ENCODE peak calls at places on chromosomes 3 and 15, in seven cellular contexts. U is brain microvascular endothelial cell, Q is ovary, G is hepatocyte, C is endodermal cell, T is OCI-LY7, O is RWPE1. H is an unnamed sample.

GRCh38 chr15:29059871-29060640 is 174.3 kb downstream of the APBA2 start:
- DNase-seq in U (no peak), Q (no peak), G (no peak), C (no peak), T (no peak), O (no peak), H (no peak)

GRCh38 chr3:94101860-94102259 is 39.0 kb downstream of the NSUN3 start:
- DNase-seq in U (no peak), Q (no peak), G (no peak), C (no peak), T (peak), O (no peak), H (no peak)

GRCh38 chr3:31170932-31171670 is 276.6 kb upstream of the GADL1 start:
- DNase-seq in U (peak), Q (no peak), G (no peak), C (no peak), T (no peak), O (no peak), H (no peak)

GRCh38 chr3:139111392-139112229 is 66.9 kb upstream of the PRR23C start:
- DNase-seq in U (peak), Q (peak), G (peak), C (peak), T (peak), O (peak), H (peak)

GRCh38 chr3:149037684-149038083 is 46.3 kb downstream of the GYG1 start:
- DNase-seq in U (no peak), Q (no peak), G (no peak), C (no peak), T (no peak), O (no peak), H (no peak)

GRCh38 chr15:99442268-99442897 is 123.4 kb upstream of the MEF2A start:
- DNase-seq in U (peak), Q (peak), G (peak), C (peak), T (no peak), O (peak), H (peak)

GRCh38 chr3:87848003-87848402 is 210.8 kb downstream of the CGGBP1 start:
- DNase-seq in U (no peak), Q (no peak), G (no peak), C (no peak), T (no peak), O (no peak), H (no peak)

GRCh38 chr3:88000853-88001252 is 58.0 kb downstream of the CGGBP1 start:
- DNase-seq in U (no peak), Q (no peak), G (peak), C (peak), T (peak), O (no peak), H (no peak)

GRCh38 chr3:148648685-148649352 is 48.9 kb upstream of the AGTR1 start:
- DNase-seq in U (peak), Q (no peak), G (no peak), C (no peak), T (no peak), O (no peak), H (no peak)

GRCh38 chr3:173894-174293 is 22.7 kb upstream of the CHL1 start:
- DNase-seq in U (no peak), Q (no peak), G (no peak), C (no peak), T (no peak), O (no peak), H (no peak)

GRCh38 chr3:152302521-152303021 is 33.8 kb downstream of the MBNL1 start:
- DNase-seq in U (peak), Q (peak), G (peak), C (no peak), T (no peak), O (no peak), H (no peak)

GRCh38 chr15:55654541-55654940 is 66.4 kb upstream of the PYGO1 start:
- DNase-seq in U (peak), Q (no peak), G (no peak), C (no peak), T (no peak), O (no peak), H (no peak)

GRCh38 chr15:75366163-75366562 is 2.2 kb downstream of the MAN2C1 start:
- DNase-seq in U (no peak), Q (no peak), G (no peak), C (peak), T (no peak), O (no peak), H (no peak)

GRCh38 chr15:93212578-93212977 is 123.6 kb upstream of the RGMA start:
- DNase-seq in U (no peak), Q (no peak), G (no peak), C (no peak), T (no peak), O (no peak), H (no peak)

GRCh38 chr3:144121661-144122060 is 150.0 kb downstream of the DIPK2A start:
- DNase-seq in U (no peak), Q (no peak), G (no peak), C (no peak), T (no peak), O (no peak), H (no peak)

GRCh38 chr3:117600666-117601065 is 891.1 kb downstream of the TUSC7 start:
- DNase-seq in U (no peak), Q (no peak), G (no peak), C (no peak), T (no peak), O (no peak), H (no peak)

GRCh38 chr3:160921020-160921635 is 165.1 kb downstream of the PPM1L start:
- DNase-seq in U (peak), Q (no peak), G (peak), C (peak), T (peak), O (peak), H (peak)

GRCh38 chr3:146133436-146133835 is 27.5 kb downstream of the PLOD2 start:
- DNase-seq in U (no peak), Q (no peak), G (no peak), C (no peak), T (no peak), O (no peak), H (no peak)

GRCh38 chr3:177357352-177358084 is 160.2 kb upstream of the TBL1XR1 start:
- DNase-seq in U (peak), Q (no peak), G (peak), C (peak), T (peak), O (peak), H (no peak)

GRCh38 chr3:128133273-128133883 is 9.8 kb upstream of the RUVBL1 start:
- DNase-seq in U (peak), Q (no peak), G (peak), C (peak), T (peak), O (no peak), H (peak)

GRCh38 chr3:39668420-39668819 is 141.0 kb upstream of the MYRIP start:
- DNase-seq in U (peak), Q (no peak), G (peak), C (peak), T (peak), O (peak), H (no peak)

GRCh38 chr15:89898628-89899302 is 5.0 kb upstream of the AP3S2 start:
- DNase-seq in U (peak), Q (no peak), G (peak), C (peak), T (peak), O (peak), H (peak)

GRCh38 chr3:25783661-25784512 is 644 bp upstream of the NGLY1 start:
- DNase-seq in U (peak), Q (no peak), G (peak), C (peak), T (peak), O (peak), H (peak)

GRCh38 chr15:57923750-57924149 is 141.8 kb downstream of the ALDH1A2 start:
- DNase-seq in U (no peak), Q (no peak), G (no peak), C (no peak), T (no peak), O (no peak), H (no peak)

GRCh38 chr3:56355570-56356185 is 112.6 kb downstream of the ERC2 start:
- DNase-seq in U (no peak), Q (no peak), G (no peak), C (peak), T (no peak), O (no peak), H (no peak)

GRCh38 chr3:177358085-177358967 is 161.0 kb upstream of the TBL1XR1 start:
- DNase-seq in U (peak), Q (peak), G (peak), C (peak), T (peak), O (peak), H (peak)

GRCh38 chr15:35912196-35912595 is 366.2 kb upstream of the DPH6 start:
- DNase-seq in U (peak), Q (no peak), G (peak), C (no peak), T (no peak), O (no peak), H (no peak)

GRCh38 chr3:42036483-42036823 is 54.7 kb upstream of the TRAK1 start:
- DNase-seq in U (peak), Q (no peak), G (peak), C (no peak), T (no peak), O (peak), H (no peak)

GRCh38 chr15:92664178-92664900 is 8.8 kb upstream of the FAM174B start:
- DNase-seq in U (no peak), Q (no peak), G (no peak), C (peak), T (no peak), O (no peak), H (no peak)

GRCh38 chr3:16374047-16375019 is 109.3 kb downstream of the OXNAD1 start:
- DNase-seq in U (no peak), Q (no peak), G (no peak), C (no peak), T (peak), O (no peak), H (no peak)

GRCh38 chr3:132255041-132255745 is 62.0 kb upstream of the ACP3 start:
- DNase-seq in U (peak), Q (no peak), G (peak), C (no peak), T (no peak), O (peak), H (no peak)

GRCh38 chr3:120025520-120025919 is 68.7 kb downstream of the GSK3B start:
- DNase-seq in U (no peak), Q (no peak), G (no peak), C (no peak), T (no peak), O (no peak), H (no peak)

GRCh38 chr3:186042521-186043202 is 66.2 kb downstream of the ETV5 start:
- DNase-seq in U (no peak), Q (no peak), G (no peak), C (no peak), T (no peak), O (no peak), H (no peak)

GRCh38 chr15:34436956-34437442 is 609 bp downstream of the GOLGA8A start:
- DNase-seq in U (no peak), Q (peak), G (peak), C (peak), T (no peak), O (peak), H (peak)

GRCh38 chr3:143653493-143653892 is 194.8 kb downstream of the SLC9A9 start:
- DNase-seq in U (no peak), Q (no peak), G (no peak), C (no peak), T (no peak), O (no peak), H (no peak)

GRCh38 chr3:184249412-184250166 is at the start of gene EEF1AKMT4:
- DNase-seq in U (peak), Q (peak), G (peak), C (peak), T (peak), O (peak), H (peak)

GRCh38 chr3:43247556-43248186 is 38.7 kb upstream of the SNRK start:
- DNase-seq in U (no peak), Q (no peak), G (no peak), C (no peak), T (no peak), O (no peak), H (no peak)

GRCh38 chr3:60594025-60594424 is 657.2 kb downstream of the FHIT start:
- DNase-seq in U (peak), Q (peak), G (peak), C (no peak), T (no peak), O (peak), H (no peak)

DNA sequence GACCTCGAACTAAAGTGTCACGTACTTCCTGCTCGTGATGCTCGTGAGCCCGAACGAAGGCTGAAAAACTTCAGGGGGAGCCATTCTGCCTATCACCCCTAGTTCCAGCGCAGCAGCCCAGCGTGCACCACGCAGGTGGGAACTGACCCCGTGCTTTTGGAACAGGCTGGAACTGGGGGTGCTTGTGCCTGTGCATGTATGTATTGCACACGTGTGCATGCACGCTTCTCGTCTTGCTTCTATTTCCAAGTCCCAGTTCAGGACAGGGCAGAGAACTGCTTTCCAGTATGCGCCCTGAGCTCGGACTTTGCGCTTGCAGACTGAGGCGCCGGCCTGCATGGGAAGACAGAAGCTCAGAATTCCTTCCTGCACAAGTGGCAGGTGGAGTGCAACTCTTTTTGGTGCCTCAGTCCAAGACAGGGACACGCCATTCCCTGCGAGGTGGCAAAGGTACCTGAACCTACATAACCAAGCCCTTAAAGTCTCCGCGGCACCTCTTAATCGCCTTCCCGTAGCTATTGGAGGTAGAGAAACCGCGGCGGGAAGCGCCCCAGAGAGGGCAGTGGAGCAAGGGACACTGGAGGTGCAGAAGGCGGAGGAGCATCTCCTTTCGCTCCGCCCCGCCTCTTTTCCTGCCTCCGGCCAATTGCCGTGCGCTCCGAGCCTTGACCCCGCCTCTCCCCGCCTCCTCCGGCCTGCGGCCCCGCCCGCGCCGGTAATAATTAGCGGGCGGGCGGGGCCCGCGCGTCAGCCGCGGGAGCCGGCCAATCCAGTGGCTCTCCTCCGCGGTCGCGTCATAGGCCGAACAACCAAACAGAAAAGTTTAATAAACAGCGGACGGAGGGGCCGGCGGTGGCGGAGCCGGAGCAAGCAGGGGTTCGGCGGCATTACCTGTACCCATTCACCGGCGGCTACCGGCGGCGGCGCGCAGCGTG is at the start of gene ZFAND6:
- DNase-seq in U (peak), Q (peak), G (peak), C (peak), T (peak), O (peak), H (peak)
- TF ChIP-seq CTCF in U (peak), Q (no peak), G (no peak), C (peak), T (peak), O (no peak), H (no peak)

DNA sequence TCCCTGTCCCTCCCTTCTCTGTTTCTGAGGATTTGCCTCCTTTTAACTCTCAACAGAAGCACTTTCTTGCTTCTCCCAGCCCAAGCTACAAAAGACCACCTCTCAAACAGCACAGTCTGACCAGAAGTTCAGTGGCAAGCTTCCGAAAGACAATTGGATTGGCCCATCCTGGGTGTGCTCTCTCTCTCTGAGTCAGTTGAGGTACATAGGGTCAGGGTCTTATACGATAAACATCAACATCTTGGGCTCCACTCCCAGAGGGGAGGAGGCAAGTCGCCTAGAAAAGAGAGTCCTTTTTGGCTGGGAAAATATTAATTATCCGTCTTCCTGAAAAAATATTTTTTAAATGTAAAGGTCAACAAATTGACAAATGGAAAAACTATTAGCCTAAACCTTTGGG is 155.8 kb downstream of the TMCO5A start:
- DNase-seq in U (no peak), Q (no peak), G (no peak), C (no peak), T (no peak), O (no peak), H (no peak)
- H3K27ac ChIP-seq in U (no peak), Q (no peak), G (no peak), C (no peak), T (no peak), O (no peak), H (no peak)

GRCh38 chr15:40272713-40273056 is 10.2 kb downstream of the ANKRD63 start:
- DNase-seq in U (no peak), Q (no peak), G (no peak), C (no peak), T (peak), O (no peak), H (no peak)
- TF ChIP-seq CTCF in U (peak), Q (no peak), G (no peak), C (peak), T (peak), O (no peak), H (peak)

GRCh38 chr3:97820780-97821179 is 1.0 kb upstream of the CRYBG3 start:
- DNase-seq in U (no peak), Q (no peak), G (no peak), C (no peak), T (no peak), O (no peak), H (peak)
- H3K27ac ChIP-seq in U (no peak), Q (no peak), G (peak), C (no peak), T (no peak), O (no peak), H (peak)

GRCh38 chr15:70214266-70214665 is 116.5 kb upstream of the TLE3 start:
- DNase-seq in U (no peak), Q (no peak), G (no peak), C (peak), T (peak), O (no peak), H (peak)
- TF ChIP-seq CTCF in U (no peak), Q (no peak), G (no peak), C (peak), T (peak), O (no peak), H (peak)

DNA sequence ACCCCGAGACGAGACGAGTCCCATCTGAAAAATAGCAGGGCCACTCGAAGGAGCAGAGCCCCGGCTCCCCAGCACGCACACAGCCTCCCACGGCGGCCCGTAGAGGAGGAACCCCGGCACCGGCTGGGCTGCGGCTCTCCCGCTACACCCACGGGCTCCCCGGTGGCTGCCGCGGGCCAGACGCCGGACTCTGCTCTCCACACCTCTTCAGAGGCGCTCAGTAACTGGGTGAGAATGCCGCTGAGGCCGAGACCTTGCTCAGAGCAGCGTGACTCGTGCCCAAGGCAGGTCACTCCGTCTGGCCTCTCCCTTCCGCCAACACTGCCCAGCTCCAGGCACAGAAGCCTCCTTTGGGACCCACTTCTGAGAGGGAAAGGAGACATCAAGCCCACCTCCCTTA is 34.4 kb downstream of the TNK2 start:
- DNase-seq in U (peak), Q (no peak), G (no peak), C (no peak), T (no peak), O (no peak), H (no peak)
- H3K27ac ChIP-seq in U (no peak), Q (no peak), G (no peak), C (no peak), T (no peak), O (peak), H (no peak)

DNA sequence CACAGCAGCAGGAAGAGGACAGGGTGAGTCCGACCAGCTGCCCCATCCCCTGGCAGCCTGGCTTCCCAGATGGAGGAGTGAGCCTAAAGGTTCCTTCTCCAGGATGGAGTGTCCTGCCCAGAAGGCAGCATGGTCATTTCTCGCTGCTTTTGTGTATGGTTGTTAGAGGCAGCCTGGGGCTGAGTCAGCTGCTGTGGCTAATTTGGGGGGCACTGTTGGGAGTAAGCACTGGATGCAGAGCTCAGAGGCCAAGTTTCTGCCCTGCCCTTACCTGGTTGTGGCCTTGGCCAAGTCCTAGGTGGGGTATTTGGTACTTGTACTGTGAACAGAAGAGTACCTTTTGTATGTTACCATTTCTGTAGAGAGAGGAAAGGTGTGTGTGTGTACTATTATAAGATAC is 78.6 kb downstream of the ADAMTS7 start:
- DNase-seq in U (no peak), Q (no peak), G (no peak), C (peak), T (no peak), O (no peak), H (no peak)
- TF ChIP-seq CTCF in U (no peak), Q (no peak), G (no peak), C (no peak), T (no peak), O (no peak), H (no peak)

GRCh38 chr3:187946031-187946691 is 200.9 kb upstream of the BCL6 start:
- DNase-seq in U (peak), Q (no peak), G (peak), C (no peak), T (peak), O (no peak), H (no peak)
- H3K27ac ChIP-seq in U (no peak), Q (no peak), G (no peak), C (no peak), T (peak), O (no peak), H (no peak)

GRCh38 chr3:71304684-71305083 is 278.8 kb downstream of the FOXP1 start:
- DNase-seq in U (peak), Q (no peak), G (peak), C (no peak), T (no peak), O (no peak), H (no peak)
- TF ChIP-seq CTCF in U (peak), Q (peak), G (peak), C (peak), T (peak), O (no peak), H (no peak)